ENCODE peak calls at places on chromosomes 6 and 20, in five cellular contexts. G is upper lobe of right lung, O is HCT116, L is MCF 10A, C is neural progenitor cell. Z is an unnamed sample.

GRCh38 chr6:7910298-7910653 is 312 bp downstream of the TXNDC5 start:
- DNase-seq in G (no peak), O (no peak), L (no peak), C (no peak), Z (no peak)

GRCh38 chr6:99416226-99416625 is 8.9 kb downstream of the PNISR start:
- DNase-seq in G (no peak), O (no peak), L (no peak), C (no peak), Z (no peak)

GRCh38 chr6:134537146-134537555 is 219.2 kb upstream of the SGK1 start:
- DNase-seq in G (no peak), O (peak; percentile 92), L (peak; percentile 98), C (no peak), Z (no peak)

GRCh38 chr20:25571817-25572216 is 13.5 kb downstream of the NINL start:
- DNase-seq in G (no peak), O (no peak), L (no peak), C (no peak), Z (no peak)

GRCh38 chr6:116682334-116682712 is 1.3 kb downstream of the KPNA5 start:
- DNase-seq in G (no peak), O (no peak), L (peak; percentile 60), C (peak; percentile 19), Z (no peak)

GRCh38 chr20:4304601-4305000 is 289.2 kb upstream of the RNF24 start:
- DNase-seq in G (no peak), O (no peak), L (no peak), C (no peak), Z (no peak)

GRCh38 chr6:157317129-157317814 is 6.0 kb downstream of the TMEM242 start:
- DNase-seq in G (no peak), O (peak; percentile 51), L (peak; percentile 95), C (no peak), Z (no peak)

GRCh38 chr20:33936651-33937050 is 57.1 kb upstream of the RALY start:
- DNase-seq in G (no peak), O (no peak), L (no peak), C (no peak), Z (no peak)

GRCh38 chr6:116217069-116217468 is 36.8 kb downstream of the TSPYL4 start:
- DNase-seq in G (no peak), O (peak; percentile 24), L (peak; percentile 62), C (peak; percentile 9), Z (no peak)

GRCh38 chr6:159890802-159891201 is at the start of gene MAS1:
- DNase-seq in G (no peak), O (no peak), L (no peak), C (no peak), Z (no peak)

GRCh38 chr6:105135056-105135455 is 44.8 kb downstream of the POPDC3 start:
- DNase-seq in G (no peak), O (no peak), L (peak; percentile 21), C (peak; percentile 40), Z (no peak)

GRCh38 chr6:90212274-90212673 is 84.4 kb downstream of the BACH2 start:
- DNase-seq in G (no peak), O (no peak), L (no peak), C (no peak), Z (no peak)
- TF ChIP-seq CTCF in G (no peak), O (peak; percentile 21), L (no peak), C (no peak), Z (no peak)

DNA sequence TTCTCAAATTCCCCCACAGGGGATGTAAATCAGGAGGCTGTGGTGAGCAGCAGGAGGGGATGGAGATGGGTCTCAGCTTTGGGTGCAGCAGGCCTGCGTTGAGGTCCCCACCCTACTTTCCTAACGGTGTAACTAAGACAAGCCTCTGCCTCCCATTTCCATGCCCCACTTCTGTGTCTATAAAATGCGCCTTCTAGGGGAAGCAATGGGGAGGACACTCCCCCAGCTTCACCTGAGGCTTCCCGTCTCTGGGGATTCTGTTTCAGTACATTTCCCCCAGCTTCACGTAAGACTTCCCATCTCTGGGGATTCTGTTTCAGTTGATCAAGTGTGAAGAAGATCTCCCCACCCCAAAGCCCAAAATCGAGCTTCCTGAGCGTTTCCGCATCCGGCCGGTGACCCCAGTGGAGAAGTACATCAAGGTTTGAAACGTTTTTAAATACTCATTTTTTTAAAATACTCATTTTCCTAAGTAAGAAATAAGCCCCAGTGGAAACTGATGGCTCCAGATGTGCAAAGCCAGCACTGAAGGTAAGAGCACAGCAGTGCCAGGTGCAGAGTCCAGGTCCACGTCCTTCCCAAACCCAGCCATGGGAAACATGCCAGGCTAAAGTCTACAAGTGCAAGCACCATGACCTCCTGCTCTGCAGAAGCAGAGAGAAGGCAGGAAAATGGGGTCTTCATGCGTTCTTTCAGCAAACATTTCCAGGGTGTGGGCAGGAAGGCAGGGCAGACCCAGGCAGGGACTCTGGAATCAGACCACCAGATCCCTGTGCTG is 73.1 kb downstream of the ANKRD60 start:
- DNase-seq in G (no peak), O (no peak), L (no peak), C (no peak), Z (no peak)
- TF ChIP-seq CTCF in G (no peak), O (peak; percentile 35), L (no peak), C (peak; percentile 25), Z (no peak)

DNA sequence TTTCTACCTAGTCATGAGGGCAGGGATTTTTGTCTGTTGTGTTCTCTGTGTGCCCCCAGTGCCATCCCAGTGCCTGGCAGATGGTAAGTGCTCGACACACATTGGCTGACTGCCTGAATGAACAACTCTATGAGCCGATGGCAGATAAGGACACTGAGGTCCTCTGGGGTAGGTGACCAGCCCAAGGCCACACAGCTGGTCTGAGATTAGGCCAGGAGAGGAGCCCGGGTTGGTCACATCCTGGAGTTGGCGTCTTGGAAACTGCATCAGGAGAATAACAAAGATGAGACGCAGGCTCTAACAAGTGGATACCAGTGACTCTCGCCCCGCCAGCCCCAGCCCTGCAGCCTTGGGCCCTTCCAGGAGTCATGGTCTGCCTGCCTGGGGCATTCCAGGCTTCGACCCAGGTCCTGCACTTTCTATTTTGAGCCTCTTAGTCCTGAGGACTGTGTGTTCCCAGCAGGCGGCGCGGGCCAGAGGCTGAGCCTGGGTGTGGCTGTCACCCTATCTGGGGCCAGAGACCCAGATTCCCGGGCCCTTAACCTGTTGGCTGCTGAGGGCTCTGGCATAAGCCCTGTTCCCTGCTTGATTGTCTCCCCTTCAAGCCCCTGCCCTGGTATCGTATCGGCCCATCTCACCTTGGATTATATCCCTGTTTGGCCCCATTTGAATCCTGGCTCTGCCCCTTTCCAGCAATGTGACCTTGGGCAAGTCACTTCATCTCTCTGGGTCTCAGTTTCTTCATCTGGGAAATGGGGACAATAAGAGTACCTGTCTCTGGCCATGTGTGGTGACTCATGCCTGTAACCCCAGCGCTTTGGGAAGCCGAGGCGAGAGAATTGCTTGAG is 88.3 kb downstream of the CEBPB start:
- DNase-seq in G (peak; percentile 92), O (peak; percentile 40), L (peak; percentile 70), C (no peak), Z (no peak)
- TF ChIP-seq CTCF in G (peak; percentile 46), O (peak; percentile 45), L (peak; percentile 39), C (no peak), Z (no peak)

DNA sequence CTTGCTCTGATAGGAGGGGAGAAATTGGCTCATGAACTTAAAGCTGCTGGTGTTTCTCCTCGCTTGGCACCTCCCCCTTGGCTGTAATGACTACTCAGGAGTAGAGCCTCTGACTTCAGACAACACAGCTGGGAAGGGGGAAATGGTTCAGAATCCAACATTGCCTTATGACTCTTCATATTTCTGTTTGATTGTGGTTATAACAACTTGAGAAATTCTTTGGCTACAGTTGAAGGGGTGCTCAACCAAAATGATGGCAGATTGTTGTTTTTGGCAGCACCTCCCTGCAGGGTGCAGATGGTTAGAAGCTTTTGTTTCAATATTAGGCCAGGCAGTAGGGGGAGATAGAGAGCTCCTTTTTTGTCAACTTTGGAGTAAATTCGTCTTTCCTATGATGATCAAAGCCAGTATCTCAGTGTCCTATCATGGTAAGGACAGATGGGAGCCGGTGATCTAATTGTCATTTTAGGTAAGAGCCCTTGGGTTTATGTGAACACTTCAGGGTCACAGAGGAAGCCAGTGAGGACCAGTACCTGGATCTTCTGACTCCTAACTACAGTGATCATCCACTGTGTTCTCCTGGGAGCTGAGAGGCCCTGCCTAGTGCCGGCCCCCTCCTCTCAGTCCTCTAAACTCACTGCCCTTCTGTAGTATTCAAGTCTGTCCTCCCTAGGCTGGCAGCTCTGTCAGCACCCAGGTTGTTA is 39.9 kb downstream of the RPRD1B start:
- DNase-seq in G (no peak), O (peak; percentile 24), L (peak; percentile 94), C (peak; percentile 64), Z (peak; percentile 40)
- TF ChIP-seq CTCF in G (peak; percentile 73), O (peak; percentile 78), L (peak; percentile 47), C (peak; percentile 82), Z (peak; percentile 79)

GRCh38 chr20:19211661-19212523 is 550 bp upstream of the SLC24A3 start:
- DNase-seq in G (peak; percentile 80), O (no peak), L (no peak), C (peak; percentile 66), Z (peak; percentile 65)
- TF ChIP-seq CTCF in G (peak; percentile 30), O (no peak), L (no peak), C (no peak), Z (no peak)

GRCh38 chr6:125954735-125955410 is 1.7 kb upstream of the HINT3 start:
- DNase-seq in G (no peak), O (no peak), L (no peak), C (no peak), Z (no peak)

GRCh38 chr6:125952764-125953501 is 3.6 kb upstream of the HINT3 start:
- DNase-seq in G (peak; percentile 68), O (no peak), L (peak; percentile 63), C (peak; percentile 78), Z (peak; percentile 15)

GRCh38 chr6:125950293-125950692 is 6.3 kb upstream of the HINT3 start:
- DNase-seq in G (no peak), O (no peak), L (peak; percentile 87), C (peak; percentile 10), Z (no peak)

GRCh38 chr6:125951323-125951722 is 5.2 kb upstream of the HINT3 start:
- DNase-seq in G (no peak), O (no peak), L (no peak), C (no peak), Z (no peak)

DNA sequence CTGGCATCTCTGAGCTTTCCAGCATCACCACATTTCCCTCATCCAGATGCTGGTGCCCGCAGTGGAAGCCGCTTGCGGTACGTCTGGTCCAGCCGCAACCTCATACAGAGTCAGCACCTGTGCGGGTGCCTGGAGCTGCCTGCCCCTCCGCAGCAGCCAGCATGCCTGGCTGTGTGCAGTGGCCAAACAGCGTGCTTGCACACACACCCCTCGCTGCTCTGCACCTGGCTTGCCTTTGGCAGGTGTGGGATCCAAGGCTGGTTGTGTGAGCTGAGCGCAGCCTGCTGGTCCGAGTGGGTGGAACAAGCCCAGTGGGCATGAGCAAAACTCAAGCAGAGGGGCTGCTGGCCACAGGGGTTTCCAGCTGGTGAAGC is 3.1 kb upstream of the HINT3 start:
- DNase-seq in G (no peak), O (no peak), L (peak; percentile 64), C (peak; percentile 56), Z (peak; percentile 22)
- TF ChIP-seq CTCF in G (no peak), O (no peak), L (peak; percentile 38), C (peak; percentile 30), Z (no peak)

DNA sequence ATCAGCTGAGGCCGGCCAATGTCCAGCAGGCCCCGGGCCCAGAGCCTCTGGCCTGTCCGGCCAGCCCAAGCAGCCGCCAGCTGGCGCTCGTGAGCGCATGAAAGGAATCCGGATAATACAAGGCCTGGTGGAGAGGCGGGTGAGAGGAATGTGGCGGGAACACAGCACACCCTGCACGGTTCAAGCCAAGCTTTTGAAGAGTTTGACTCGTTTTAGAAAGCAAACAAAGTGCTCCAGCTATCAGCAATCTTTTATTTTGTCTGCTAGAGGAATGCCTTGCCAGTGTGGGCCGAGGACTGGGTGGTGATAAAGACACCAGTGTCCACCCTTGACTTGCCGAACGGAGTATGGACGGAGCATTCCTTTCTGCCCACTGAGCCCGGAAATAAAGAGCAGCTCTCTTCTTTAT is 9.3 kb upstream of the NEDD9 start:
- DNase-seq in G (peak; percentile 92), O (no peak), L (no peak), C (peak; percentile 90), Z (peak; percentile 67)
- TF ChIP-seq CTCF in G (peak; percentile 74), O (peak; percentile 63), L (no peak), C (peak; percentile 94), Z (peak; percentile 61)

GRCh38 chr6:88157106-88157505 is 9.0 kb downstream of the CNR1 start:
- DNase-seq in G (no peak), O (no peak), L (no peak), C (no peak), Z (no peak)
- TF ChIP-seq CTCF in G (no peak), O (peak; percentile 25), L (no peak), C (peak; percentile 30), Z (peak; percentile 18)